ENCODE peak calls at places on chromosomes 2 and 18, in five cellular contexts. One of them, this sample, is unnamed.

GRCh38 chr2:178521304-178522150 is 41.3 kb downstream of the PLEKHA3 start:
- DNase-seq in GF-D8: no peak
- DNase-seq in MV-4-11: no peak
- DNase-seq in prostate gland: no peak
- DNase-seq in stimulated activated CD8-positive, alpha-beta memory T cell treated with anti-CD3 and anti-CD28 coated beads, Interleukin-4, amount 100 ng/mL, for 4 hours: no peak
- DNase-seq in this sample: no peak

GRCh38 chr2:212961255-212961654 is 190.2 kb downstream of the IKZF2 start:
- DNase-seq in GF-D8: peak
- DNase-seq in MV-4-11: no peak
- DNase-seq in prostate gland: no peak
- DNase-seq in stimulated activated CD8-positive, alpha-beta memory T cell treated with anti-CD3 and anti-CD28 coated beads, Interleukin-4, amount 100 ng/mL, for 4 hours: no peak
- DNase-seq in this sample: no peak

GRCh38 chr2:226354434-226354833 is 445.2 kb downstream of the IRS1 start:
- DNase-seq in GF-D8: no peak
- DNase-seq in MV-4-11: no peak
- DNase-seq in prostate gland: no peak
- DNase-seq in stimulated activated CD8-positive, alpha-beta memory T cell treated with anti-CD3 and anti-CD28 coated beads, Interleukin-4, amount 100 ng/mL, for 4 hours: no peak
- DNase-seq in this sample: no peak

GRCh38 chr2:113724010-113724409 is 32.4 kb downstream of the SLC35F5 start:
- DNase-seq in GF-D8: no peak
- DNase-seq in MV-4-11: no peak
- DNase-seq in prostate gland: no peak
- DNase-seq in stimulated activated CD8-positive, alpha-beta memory T cell treated with anti-CD3 and anti-CD28 coated beads, Interleukin-4, amount 100 ng/mL, for 4 hours: no peak
- DNase-seq in this sample: no peak

GRCh38 chr2:220134756-220135534 is 507.5 kb downstream of the SLC4A3 start:
- DNase-seq in GF-D8: no peak
- DNase-seq in MV-4-11: no peak
- DNase-seq in prostate gland: no peak
- DNase-seq in stimulated activated CD8-positive, alpha-beta memory T cell treated with anti-CD3 and anti-CD28 coated beads, Interleukin-4, amount 100 ng/mL, for 4 hours: no peak
- DNase-seq in this sample: no peak

GRCh38 chr2:224110811-224111210 is 71.7 kb upstream of the SERPINE2 start:
- DNase-seq in GF-D8: no peak
- DNase-seq in MV-4-11: no peak
- DNase-seq in prostate gland: no peak
- DNase-seq in stimulated activated CD8-positive, alpha-beta memory T cell treated with anti-CD3 and anti-CD28 coated beads, Interleukin-4, amount 100 ng/mL, for 4 hours: no peak
- DNase-seq in this sample: no peak

GRCh38 chr2:79235135-79235534 is 75.6 kb upstream of the REG3A start:
- DNase-seq in GF-D8: no peak
- DNase-seq in MV-4-11: no peak
- DNase-seq in prostate gland: no peak
- DNase-seq in stimulated activated CD8-positive, alpha-beta memory T cell treated with anti-CD3 and anti-CD28 coated beads, Interleukin-4, amount 100 ng/mL, for 4 hours: no peak
- DNase-seq in this sample: no peak

GRCh38 chr2:145906356-145906755 is 1386.4 kb upstream of the ZEB2 start:
- DNase-seq in GF-D8: no peak
- DNase-seq in MV-4-11: no peak
- DNase-seq in prostate gland: no peak
- DNase-seq in stimulated activated CD8-positive, alpha-beta memory T cell treated with anti-CD3 and anti-CD28 coated beads, Interleukin-4, amount 100 ng/mL, for 4 hours: no peak
- DNase-seq in this sample: no peak

GRCh38 chr18:24118750-24119577 is 19.9 kb upstream of the CABYR start:
- DNase-seq in GF-D8: peak
- DNase-seq in MV-4-11: peak
- DNase-seq in prostate gland: peak
- DNase-seq in stimulated activated CD8-positive, alpha-beta memory T cell treated with anti-CD3 and anti-CD28 coated beads, Interleukin-4, amount 100 ng/mL, for 4 hours: peak
- DNase-seq in this sample: peak

GRCh38 chr2:68452168-68452890 is 14.8 kb downstream of the FBXO48 start:
- DNase-seq in GF-D8: no peak
- DNase-seq in MV-4-11: no peak
- DNase-seq in prostate gland: no peak
- DNase-seq in stimulated activated CD8-positive, alpha-beta memory T cell treated with anti-CD3 and anti-CD28 coated beads, Interleukin-4, amount 100 ng/mL, for 4 hours: no peak
- DNase-seq in this sample: no peak

GRCh38 chr18:58407263-58407648 is 221.6 kb downstream of the ALPK2 start:
- DNase-seq in GF-D8: no peak
- DNase-seq in MV-4-11: no peak
- DNase-seq in prostate gland: no peak
- DNase-seq in stimulated activated CD8-positive, alpha-beta memory T cell treated with anti-CD3 and anti-CD28 coated beads, Interleukin-4, amount 100 ng/mL, for 4 hours: no peak
- DNase-seq in this sample: no peak

GRCh38 chr2:196176142-196176738 is 4.9 kb upstream of the STK17B start:
- DNase-seq in GF-D8: no peak
- DNase-seq in MV-4-11: no peak
- DNase-seq in prostate gland: no peak
- DNase-seq in stimulated activated CD8-positive, alpha-beta memory T cell treated with anti-CD3 and anti-CD28 coated beads, Interleukin-4, amount 100 ng/mL, for 4 hours: peak
- DNase-seq in this sample: no peak

GRCh38 chr2:203853271-203853670 is 14.3 kb upstream of the CTLA4 start:
- DNase-seq in GF-D8: no peak
- DNase-seq in MV-4-11: no peak
- DNase-seq in prostate gland: no peak
- DNase-seq in stimulated activated CD8-positive, alpha-beta memory T cell treated with anti-CD3 and anti-CD28 coated beads, Interleukin-4, amount 100 ng/mL, for 4 hours: no peak
- DNase-seq in this sample: no peak

GRCh38 chr2:9462313-9462712 is 12.0 kb upstream of the IAH1 start:
- DNase-seq in GF-D8: no peak
- DNase-seq in MV-4-11: no peak
- DNase-seq in prostate gland: no peak
- DNase-seq in stimulated activated CD8-positive, alpha-beta memory T cell treated with anti-CD3 and anti-CD28 coated beads, Interleukin-4, amount 100 ng/mL, for 4 hours: no peak
- DNase-seq in this sample: peak

GRCh38 chr2:56195563-56195962 is 11.8 kb downstream of the CCDC85A start:
- DNase-seq in GF-D8: no peak
- DNase-seq in MV-4-11: no peak
- DNase-seq in prostate gland: no peak
- DNase-seq in stimulated activated CD8-positive, alpha-beta memory T cell treated with anti-CD3 and anti-CD28 coated beads, Interleukin-4, amount 100 ng/mL, for 4 hours: no peak
- DNase-seq in this sample: no peak

GRCh38 chr2:151973013-151973900 is 125.6 kb downstream of the CACNB4 start:
- DNase-seq in GF-D8: no peak
- DNase-seq in MV-4-11: no peak
- DNase-seq in prostate gland: no peak
- DNase-seq in stimulated activated CD8-positive, alpha-beta memory T cell treated with anti-CD3 and anti-CD28 coated beads, Interleukin-4, amount 100 ng/mL, for 4 hours: no peak
- DNase-seq in this sample: peak

GRCh38 chr2:80293026-80293425 is 11.5 kb downstream of the LRRTM1 start:
- DNase-seq in GF-D8: no peak
- DNase-seq in MV-4-11: no peak
- DNase-seq in prostate gland: no peak
- DNase-seq in stimulated activated CD8-positive, alpha-beta memory T cell treated with anti-CD3 and anti-CD28 coated beads, Interleukin-4, amount 100 ng/mL, for 4 hours: no peak
- DNase-seq in this sample: peak

GRCh38 chr2:180604077-180604476 is 376.3 kb upstream of the UBE2E3 start:
- DNase-seq in GF-D8: no peak
- DNase-seq in MV-4-11: peak
- DNase-seq in prostate gland: no peak
- DNase-seq in stimulated activated CD8-positive, alpha-beta memory T cell treated with anti-CD3 and anti-CD28 coated beads, Interleukin-4, amount 100 ng/mL, for 4 hours: no peak
- DNase-seq in this sample: no peak

GRCh38 chr2:17793803-17794349 is 22.4 kb upstream of the MSGN1 start:
- DNase-seq in GF-D8: no peak
- DNase-seq in MV-4-11: no peak
- DNase-seq in prostate gland: no peak
- DNase-seq in stimulated activated CD8-positive, alpha-beta memory T cell treated with anti-CD3 and anti-CD28 coated beads, Interleukin-4, amount 100 ng/mL, for 4 hours: no peak
- DNase-seq in this sample: no peak

GRCh38 chr18:12803069-12803936 is 80.7 kb downstream of the PTPN2 start:
- DNase-seq in GF-D8: no peak
- DNase-seq in MV-4-11: no peak
- DNase-seq in prostate gland: no peak
- DNase-seq in stimulated activated CD8-positive, alpha-beta memory T cell treated with anti-CD3 and anti-CD28 coated beads, Interleukin-4, amount 100 ng/mL, for 4 hours: no peak
- DNase-seq in this sample: no peak

GRCh38 chr2:208607694-208608093 is 201.1 kb downstream of the PTH2R start:
- DNase-seq in GF-D8: no peak
- DNase-seq in MV-4-11: no peak
- DNase-seq in prostate gland: no peak
- DNase-seq in stimulated activated CD8-positive, alpha-beta memory T cell treated with anti-CD3 and anti-CD28 coated beads, Interleukin-4, amount 100 ng/mL, for 4 hours: no peak
- DNase-seq in this sample: no peak

GRCh38 chr18:41875094-41875780 is 79.8 kb upstream of the PIK3C3 start:
- DNase-seq in GF-D8: no peak
- DNase-seq in MV-4-11: no peak
- DNase-seq in prostate gland: no peak
- DNase-seq in stimulated activated CD8-positive, alpha-beta memory T cell treated with anti-CD3 and anti-CD28 coated beads, Interleukin-4, amount 100 ng/mL, for 4 hours: no peak
- DNase-seq in this sample: no peak

GRCh38 chr2:128469203-128469602 is 150.5 kb upstream of the HS6ST1 start:
- DNase-seq in GF-D8: no peak
- DNase-seq in MV-4-11: no peak
- DNase-seq in prostate gland: no peak
- DNase-seq in stimulated activated CD8-positive, alpha-beta memory T cell treated with anti-CD3 and anti-CD28 coated beads, Interleukin-4, amount 100 ng/mL, for 4 hours: no peak
- DNase-seq in this sample: no peak

GRCh38 chr18:79068299-79068945 is 772 bp upstream of the ATP9B start:
- DNase-seq in GF-D8: peak
- DNase-seq in MV-4-11: peak
- DNase-seq in prostate gland: no peak
- DNase-seq in stimulated activated CD8-positive, alpha-beta memory T cell treated with anti-CD3 and anti-CD28 coated beads, Interleukin-4, amount 100 ng/mL, for 4 hours: peak
- DNase-seq in this sample: no peak

GRCh38 chr2:208129804-208130712 is at the start of gene CRYGC:
- DNase-seq in GF-D8: no peak
- DNase-seq in MV-4-11: no peak
- DNase-seq in prostate gland: no peak
- DNase-seq in stimulated activated CD8-positive, alpha-beta memory T cell treated with anti-CD3 and anti-CD28 coated beads, Interleukin-4, amount 100 ng/mL, for 4 hours: no peak
- DNase-seq in this sample: no peak

GRCh38 chr2:85753035-85753524 is 711 bp upstream of the ATOH8 start:
- DNase-seq in GF-D8: no peak
- DNase-seq in MV-4-11: no peak
- DNase-seq in prostate gland: no peak
- DNase-seq in stimulated activated CD8-positive, alpha-beta memory T cell treated with anti-CD3 and anti-CD28 coated beads, Interleukin-4, amount 100 ng/mL, for 4 hours: no peak
- DNase-seq in this sample: no peak

GRCh38 chr2:44777542-44777941 is 164.0 kb upstream of the SIX3 start:
- DNase-seq in GF-D8: no peak
- DNase-seq in MV-4-11: no peak
- DNase-seq in prostate gland: no peak
- DNase-seq in stimulated activated CD8-positive, alpha-beta memory T cell treated with anti-CD3 and anti-CD28 coated beads, Interleukin-4, amount 100 ng/mL, for 4 hours: no peak
- DNase-seq in this sample: no peak

GRCh38 chr2:199470672-199471442 is 13.1 kb upstream of the SATB2 start:
- DNase-seq in GF-D8: no peak
- DNase-seq in MV-4-11: no peak
- DNase-seq in prostate gland: no peak
- DNase-seq in stimulated activated CD8-positive, alpha-beta memory T cell treated with anti-CD3 and anti-CD28 coated beads, Interleukin-4, amount 100 ng/mL, for 4 hours: no peak
- DNase-seq in this sample: no peak

GRCh38 chr2:84846041-84846663 is 34.7 kb downstream of the TRABD2A start:
- DNase-seq in GF-D8: no peak
- DNase-seq in MV-4-11: peak
- DNase-seq in prostate gland: no peak
- DNase-seq in stimulated activated CD8-positive, alpha-beta memory T cell treated with anti-CD3 and anti-CD28 coated beads, Interleukin-4, amount 100 ng/mL, for 4 hours: no peak
- DNase-seq in this sample: no peak

GRCh38 chr2:191646612-191646902 is 31.4 kb upstream of the NABP1 start:
- DNase-seq in GF-D8: no peak
- DNase-seq in MV-4-11: no peak
- DNase-seq in prostate gland: peak
- DNase-seq in stimulated activated CD8-positive, alpha-beta memory T cell treated with anti-CD3 and anti-CD28 coated beads, Interleukin-4, amount 100 ng/mL, for 4 hours: no peak
- DNase-seq in this sample: no peak

GRCh38 chr2:225779829-225780228 is 380.3 kb downstream of the NYAP2 start:
- DNase-seq in GF-D8: no peak
- DNase-seq in MV-4-11: no peak
- DNase-seq in prostate gland: no peak
- DNase-seq in stimulated activated CD8-positive, alpha-beta memory T cell treated with anti-CD3 and anti-CD28 coated beads, Interleukin-4, amount 100 ng/mL, for 4 hours: no peak
- DNase-seq in this sample: no peak

GRCh38 chr18:76519156-76519549 is 24.1 kb upstream of the ZNF516 start:
- DNase-seq in GF-D8: no peak
- DNase-seq in MV-4-11: no peak
- DNase-seq in prostate gland: no peak
- DNase-seq in stimulated activated CD8-positive, alpha-beta memory T cell treated with anti-CD3 and anti-CD28 coated beads, Interleukin-4, amount 100 ng/mL, for 4 hours: no peak
- DNase-seq in this sample: no peak

GRCh38 chr18:67104700-67105284 is 411.7 kb downstream of the DSEL start:
- DNase-seq in GF-D8: no peak
- DNase-seq in MV-4-11: peak
- DNase-seq in prostate gland: peak
- DNase-seq in stimulated activated CD8-positive, alpha-beta memory T cell treated with anti-CD3 and anti-CD28 coated beads, Interleukin-4, amount 100 ng/mL, for 4 hours: no peak
- DNase-seq in this sample: peak

GRCh38 chr2:23603156-23603555 is 218.2 kb downstream of the KLHL29 start:
- DNase-seq in GF-D8: no peak
- DNase-seq in MV-4-11: no peak
- DNase-seq in prostate gland: no peak
- DNase-seq in stimulated activated CD8-positive, alpha-beta memory T cell treated with anti-CD3 and anti-CD28 coated beads, Interleukin-4, amount 100 ng/mL, for 4 hours: no peak
- DNase-seq in this sample: no peak

GRCh38 chr2:1876352-1876751 is 132.0 kb upstream of the PXDN start:
- DNase-seq in GF-D8: no peak
- DNase-seq in MV-4-11: no peak
- DNase-seq in prostate gland: no peak
- DNase-seq in stimulated activated CD8-positive, alpha-beta memory T cell treated with anti-CD3 and anti-CD28 coated beads, Interleukin-4, amount 100 ng/mL, for 4 hours: no peak
- DNase-seq in this sample: no peak

GRCh38 chr18:28831476-28831875 is 654.5 kb upstream of the CDH2 start:
- DNase-seq in GF-D8: no peak
- DNase-seq in MV-4-11: no peak
- DNase-seq in prostate gland: no peak
- DNase-seq in stimulated activated CD8-positive, alpha-beta memory T cell treated with anti-CD3 and anti-CD28 coated beads, Interleukin-4, amount 100 ng/mL, for 4 hours: no peak
- DNase-seq in this sample: no peak

GRCh38 chr2:226475650-226476049 is 324.0 kb downstream of the IRS1 start:
- DNase-seq in GF-D8: no peak
- DNase-seq in MV-4-11: no peak
- DNase-seq in prostate gland: no peak
- DNase-seq in stimulated activated CD8-positive, alpha-beta memory T cell treated with anti-CD3 and anti-CD28 coated beads, Interleukin-4, amount 100 ng/mL, for 4 hours: no peak
- DNase-seq in this sample: no peak

GRCh38 chr18:76503999-76504398 is 9.0 kb upstream of the ZNF516 start:
- DNase-seq in GF-D8: no peak
- DNase-seq in MV-4-11: no peak
- DNase-seq in prostate gland: no peak
- DNase-seq in stimulated activated CD8-positive, alpha-beta memory T cell treated with anti-CD3 and anti-CD28 coated beads, Interleukin-4, amount 100 ng/mL, for 4 hours: no peak
- DNase-seq in this sample: no peak

GRCh38 chr2:127526142-127526939 is at the start of gene IWS1:
- DNase-seq in GF-D8: peak
- DNase-seq in MV-4-11: peak
- DNase-seq in prostate gland: peak
- DNase-seq in stimulated activated CD8-positive, alpha-beta memory T cell treated with anti-CD3 and anti-CD28 coated beads, Interleukin-4, amount 100 ng/mL, for 4 hours: peak
- DNase-seq in this sample: peak

This sample was measured in Ammon's horn.